ENCODE peak calls at places on chromosomes 7 and 10, in four cellular contexts. One of them, this sample, is unnamed.

GRCh38 chr10:74760042-74760979 is 66.1 kb upstream of the KAT6B start:
- DNase-seq in GM12878: no peak
- DNase-seq in K562: no peak
- DNase-seq in HepG2: peak
- DNase-seq in this sample: no peak

GRCh38 chr10:30199376-30200018 is 140.1 kb upstream of the JCAD start:
- DNase-seq in GM12878: no peak
- DNase-seq in K562: no peak
- DNase-seq in HepG2: peak
- DNase-seq in this sample: no peak

GRCh38 chr10:116833986-116834760 is 15.1 kb upstream of the ENO4 start:
- DNase-seq in GM12878: no peak
- DNase-seq in K562: no peak
- DNase-seq in HepG2: no peak
- DNase-seq in this sample: no peak

GRCh38 chr10:26432938-26433337 is 5.2 kb upstream of the APBB1IP start:
- DNase-seq in GM12878: no peak
- DNase-seq in K562: no peak
- DNase-seq in HepG2: no peak
- DNase-seq in this sample: no peak

GRCh38 chr10:93142534-93142933 is 68.8 kb downstream of the CYP26A1 start:
- DNase-seq in GM12878: no peak
- DNase-seq in K562: no peak
- DNase-seq in HepG2: no peak
- DNase-seq in this sample: no peak

GRCh38 chr7:2254429-2255144 is 12.6 kb downstream of the NUDT1 start:
- DNase-seq in GM12878: no peak
- DNase-seq in K562: no peak
- DNase-seq in HepG2: no peak
- DNase-seq in this sample: no peak

GRCh38 chr7:55018361-55019328 is at the start of gene EGFR:
- DNase-seq in GM12878: no peak
- DNase-seq in K562: no peak
- DNase-seq in HepG2: no peak
- DNase-seq in this sample: peak

GRCh38 chr7:126755381-126755780 is 497.4 kb downstream of the GRM8 start:
- DNase-seq in GM12878: no peak
- DNase-seq in K562: no peak
- DNase-seq in HepG2: no peak
- DNase-seq in this sample: no peak

GRCh38 chr10:74314166-74314565 is 163.1 kb downstream of the ADK start:
- DNase-seq in GM12878: no peak
- DNase-seq in K562: no peak
- DNase-seq in HepG2: no peak
- DNase-seq in this sample: no peak

GRCh38 chr7:154832557-154833138 is 170.3 kb downstream of the PAXIP1 start:
- DNase-seq in GM12878: no peak
- DNase-seq in K562: no peak
- DNase-seq in HepG2: peak
- DNase-seq in this sample: peak

GRCh38 chr7:11009631-11010030 is 36.0 kb downstream of the PHF14 start:
- DNase-seq in GM12878: no peak
- DNase-seq in K562: no peak
- DNase-seq in HepG2: no peak
- DNase-seq in this sample: no peak
- TF ChIP-seq FOXM1 in GM12878: no peak
- TF ChIP-seq FOXM1 in K562: no peak
- TF ChIP-seq FOXM1 in HepG2: no peak
- TF ChIP-seq FOXM1 in this sample: no peak

DNA sequence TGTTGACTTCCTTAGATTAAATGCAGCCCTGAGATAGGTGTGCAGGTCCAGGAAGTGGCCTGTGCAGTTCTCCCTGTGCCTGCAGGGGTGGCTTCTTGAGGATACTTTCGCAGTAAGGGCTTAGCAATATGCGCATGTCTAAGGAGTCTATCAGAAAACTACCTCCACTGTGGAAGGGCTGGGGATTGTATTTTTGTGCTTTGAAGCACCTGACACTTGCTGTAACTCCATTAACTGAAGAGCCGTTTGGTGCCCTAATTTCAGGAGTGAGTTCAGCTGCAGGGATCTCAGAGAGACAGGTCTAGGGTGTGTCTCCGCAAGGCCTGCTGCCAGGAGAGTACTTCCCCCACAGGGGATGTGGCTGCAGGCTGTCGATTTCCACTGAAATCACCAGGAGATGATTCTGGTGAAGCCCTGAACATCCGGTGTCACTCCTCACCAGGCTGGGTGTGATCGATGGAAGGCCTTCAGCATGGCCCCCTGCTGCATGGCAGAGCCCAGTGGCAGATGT is 35.5 kb downstream of the IKZF1 start:
- DNase-seq in GM12878: no peak
- DNase-seq in K562: peak
- DNase-seq in HepG2: no peak
- DNase-seq in this sample: no peak
- TF ChIP-seq BHLHE40 in GM12878: no peak
- TF ChIP-seq BHLHE40 in K562: no peak
- TF ChIP-seq BHLHE40 in HepG2: no peak
- TF ChIP-seq BHLHE40 in this sample: no peak

GRCh38 chr7:148927141-148927540 is 43.0 kb upstream of the EZH2 start:
- DNase-seq in GM12878: no peak
- DNase-seq in K562: no peak
- DNase-seq in HepG2: no peak
- DNase-seq in this sample: no peak
- TF ChIP-seq FOXM1 in GM12878: no peak
- TF ChIP-seq FOXM1 in K562: no peak
- TF ChIP-seq FOXM1 in HepG2: no peak
- TF ChIP-seq FOXM1 in this sample: no peak

GRCh38 chr7:138186951-138187351 is 110.7 kb downstream of the AKR1D1 start:
- DNase-seq in GM12878: no peak
- DNase-seq in K562: no peak
- DNase-seq in HepG2: no peak
- DNase-seq in this sample: no peak
- TF ChIP-seq BHLHE40 in GM12878: no peak
- TF ChIP-seq BHLHE40 in K562: no peak
- TF ChIP-seq BHLHE40 in HepG2: no peak
- TF ChIP-seq BHLHE40 in this sample: no peak

GRCh38 chr7:34747842-34748241 is 89.8 kb downstream of the NPSR1 start:
- DNase-seq in GM12878: no peak
- DNase-seq in K562: no peak
- DNase-seq in HepG2: no peak
- DNase-seq in this sample: no peak
- TF ChIP-seq FOXM1 in GM12878: no peak
- TF ChIP-seq FOXM1 in K562: no peak
- TF ChIP-seq FOXM1 in HepG2: no peak
- TF ChIP-seq FOXM1 in this sample: no peak

DNA sequence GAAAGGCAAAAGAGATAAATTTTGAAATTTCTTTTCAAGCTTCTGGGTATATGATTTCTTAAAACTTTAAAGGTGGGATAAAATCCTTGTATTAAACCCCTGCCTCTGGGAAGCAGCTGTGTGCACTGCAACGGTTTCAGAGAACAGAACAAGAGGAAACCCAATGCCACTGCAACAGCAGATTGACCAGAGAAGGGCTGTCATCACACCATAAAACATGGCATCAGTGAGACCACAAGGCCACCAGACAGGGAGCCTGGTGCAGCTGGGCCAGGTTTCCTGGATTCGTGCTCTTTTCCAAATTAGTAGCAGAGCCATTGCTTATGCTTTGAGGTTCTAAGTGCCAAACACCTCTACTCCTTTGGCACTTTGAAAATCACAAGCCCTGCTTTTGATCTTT is 152.4 kb downstream of the PRPF18 start:
- DNase-seq in GM12878: no peak
- DNase-seq in K562: no peak
- DNase-seq in HepG2: no peak
- DNase-seq in this sample: no peak
- TF ChIP-seq BHLHE40 in GM12878: no peak
- TF ChIP-seq BHLHE40 in K562: no peak
- TF ChIP-seq BHLHE40 in HepG2: no peak
- TF ChIP-seq BHLHE40 in this sample: no peak

GRCh38 chr10:126454045-126454751 is 65.9 kb upstream of the ADAM12 start:
- DNase-seq in GM12878: no peak
- DNase-seq in K562: no peak
- DNase-seq in HepG2: no peak
- DNase-seq in this sample: no peak
- TF ChIP-seq FOXM1 in GM12878: no peak
- TF ChIP-seq FOXM1 in K562: no peak
- TF ChIP-seq FOXM1 in HepG2: no peak
- TF ChIP-seq FOXM1 in this sample: no peak

GRCh38 chr7:98828368-98828767 is 41.4 kb downstream of the TMEM130 start:
- DNase-seq in GM12878: no peak
- DNase-seq in K562: no peak
- DNase-seq in HepG2: no peak
- DNase-seq in this sample: no peak

GRCh38 chr7:98826400-98826799 is 43.4 kb downstream of the TMEM130 start:
- DNase-seq in GM12878: no peak
- DNase-seq in K562: no peak
- DNase-seq in HepG2: no peak
- DNase-seq in this sample: no peak

GRCh38 chr7:98823226-98823625 is 46.6 kb downstream of the TMEM130 start:
- DNase-seq in GM12878: no peak
- DNase-seq in K562: no peak
- DNase-seq in HepG2: no peak
- DNase-seq in this sample: no peak

GRCh38 chr7:98827258-98827657 is 42.6 kb downstream of the TMEM130 start:
- DNase-seq in GM12878: no peak
- DNase-seq in K562: no peak
- DNase-seq in HepG2: no peak
- DNase-seq in this sample: no peak

DNA sequence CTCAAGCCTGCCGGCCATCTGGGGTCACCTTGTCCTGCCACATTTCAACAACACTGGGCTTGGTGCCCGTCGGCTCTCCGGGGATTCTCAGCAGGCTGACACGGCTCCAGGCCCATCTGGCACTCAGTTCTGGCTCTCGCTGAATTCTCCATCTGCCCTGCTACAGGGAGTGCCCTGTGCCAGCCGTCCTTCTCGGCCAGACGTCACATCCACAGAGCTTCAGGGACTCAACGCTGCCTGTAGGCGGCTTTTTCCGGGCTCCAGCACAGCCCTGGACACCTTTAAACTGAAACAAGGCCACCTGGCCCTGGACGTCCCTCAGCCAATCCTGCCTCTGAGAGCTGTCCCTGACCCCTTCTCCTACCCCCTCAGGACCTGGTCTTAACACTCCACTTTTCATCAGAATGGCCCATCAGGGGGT is 43.0 kb downstream of the TMEM130 start:
- DNase-seq in GM12878: no peak
- DNase-seq in K562: no peak
- DNase-seq in HepG2: no peak
- DNase-seq in this sample: no peak
- TF ChIP-seq BHLHE40 in GM12878: no peak
- TF ChIP-seq BHLHE40 in K562: no peak
- TF ChIP-seq BHLHE40 in HepG2: no peak
- TF ChIP-seq BHLHE40 in this sample: no peak